ENCODE peak calls at places on chromosomes 2 and 18, in five cellular contexts. P is NCI-H82, A is trophoblast cell, O is NCI-H1417 treated with DMSO at 0.1 percent for 48 hours, Q is AG08395. W is an unnamed sample.
A peak's percentile ranks its signal among the peaks of the same experiment; 100 is the strongest.

GRCh38 chr2:218895326-218895725 is 14.7 kb downstream of the WNT10A start:
- DNase-seq in P (peak; percentile 37), A (no peak), O (no peak), Q (no peak), W (no peak)

GRCh38 chr2:237572021-237572741 is 5.8 kb downstream of the PRLH start:
- DNase-seq in P (peak; percentile 93), A (peak; percentile 90), O (no peak), Q (peak; percentile 97), W (peak; percentile 91)

GRCh38 chr18:77065221-77065981 is 67.2 kb downstream of the MBP start:
- DNase-seq in P (no peak), A (peak; percentile 79), O (no peak), Q (peak; percentile 78), W (no peak)

GRCh38 chr2:78431241-78431640 is 594.3 kb upstream of the REG3G start:
- DNase-seq in P (peak; percentile 65), A (no peak), O (no peak), Q (no peak), W (no peak)

GRCh38 chr2:127104166-127104660 is 2.7 kb downstream of the BIN1 start:
- DNase-seq in P (no peak), A (no peak), O (no peak), Q (no peak), W (no peak)

GRCh38 chr2:18519991-18520604 is 40.4 kb downstream of the RDH14 start:
- DNase-seq in P (no peak), A (no peak), O (no peak), Q (no peak), W (no peak)

GRCh38 chr2:163044116-163044515 is 205.5 kb upstream of the KCNH7 start:
- DNase-seq in P (peak; percentile 36), A (no peak), O (no peak), Q (no peak), W (no peak)

GRCh38 chr2:168350380-168350779 is 103.0 kb upstream of the STK39 start:
- DNase-seq in P (peak; percentile 31), A (no peak), O (no peak), Q (no peak), W (no peak)

GRCh38 chr2:166516712-166517303 is 22.8 kb upstream of the SCN7A start:
- DNase-seq in P (peak; percentile 67), A (peak; percentile 30), O (no peak), Q (peak; percentile 15), W (peak; percentile 2)

GRCh38 chr2:55365303-55365702 is 54.4 kb downstream of the CCDC88A start:
- DNase-seq in P (no peak), A (peak; percentile 15), O (no peak), Q (no peak), W (peak; percentile 54)

GRCh38 chr18:78995740-78996395 is 16.2 kb downstream of the SALL3 start:
- DNase-seq in P (no peak), A (no peak), O (no peak), Q (no peak), W (no peak)

GRCh38 chr2:20164061-20164733 is 60.7 kb downstream of the SDC1 start:
- DNase-seq in P (peak; percentile 31), A (no peak), O (no peak), Q (no peak), W (no peak)

W was measured in OCI-LY7.